ENCODE peak calls at places on chromosome 1, in ten cellular contexts. T is SK-N-MC, Y is kidney, D is epithelial cell of esophagus, J is aorta, Q is astrocyte of the spinal cord, G is HepG2, A is fibroblast of pulmonary artery, H is stomach, M is heart left ventricle. C is an unnamed sample.

GRCh38 chr1:35544976-35545375 is 12.2 kb downstream of the KIAA0319L start:
- DNase-seq in J (no peak), T (no peak), G (peak), M (no peak), H (no peak), D (peak), Q (no peak), A (peak), Y (no peak), C (peak)

GRCh38 chr1:220879090-220879508 is at the start of gene HLX:
- DNase-seq in J (peak), M (peak), Y (peak), D (peak), T (no peak), A (peak), H (peak), G (no peak), Q (peak), C (peak)

GRCh38 chr1:67294836-67295622 is 12.6 kb upstream of the IL12RB2 start:
- DNase-seq in A (no peak), T (no peak), H (no peak), G (no peak), Q (no peak), J (no peak), D (no peak), Y (no peak), M (no peak), C (no peak)

GRCh38 chr1:2451744-2452582 is 24.1 kb upstream of the PLCH2 start:
- DNase-seq in A (peak), Q (peak), D (peak), J (no peak), H (no peak), M (no peak), Y (no peak), T (no peak), G (peak), C (peak)

GRCh38 chr1:226674892-226675719 is 64.0 kb downstream of the ITPKB start:
- DNase-seq in M (peak), G (no peak), Q (no peak), H (peak), D (no peak), A (no peak), J (peak), Y (peak), T (peak), C (no peak)

GRCh38 chr1:67843746-67844145 is 10.5 kb upstream of the GNG12 start:
- DNase-seq in T (no peak), H (no peak), A (no peak), G (no peak), D (no peak), J (no peak), M (no peak), Y (no peak), Q (no peak), C (no peak)

GRCh38 chr1:37498872-37499617 is 15.5 kb downstream of the MEAF6 start:
- DNase-seq in Y (no peak), J (no peak), Q (peak), M (no peak), H (peak), A (peak), G (no peak), D (peak), T (no peak), C (peak)

GRCh38 chr1:51690285-51690961 is 73.5 kb downstream of the OSBPL9 start:
- DNase-seq in H (no peak), Y (no peak), Q (peak), T (no peak), J (no peak), D (peak), M (no peak), G (peak), A (peak), C (peak)

GRCh38 chr1:61079898-61080336 is 2.4 kb upstream of the NFIA start:
- DNase-seq in M (peak), Y (peak), G (peak), H (peak), A (peak), D (peak), T (peak), J (peak), Q (peak), C (peak)

GRCh38 chr1:146036241-146036989 is 14.9 kb upstream of the HJV start:
- DNase-seq in T (no peak), Y (no peak), H (no peak), M (no peak), J (no peak), G (peak), A (no peak), Q (peak), D (no peak), C (no peak)

GRCh38 chr1:153393926-153394325 is 3.1 kb upstream of the S100A8 start:
- DNase-seq in Q (no peak), M (no peak), A (no peak), H (no peak), Y (no peak), G (no peak), T (no peak), J (no peak), D (peak), C (no peak)

GRCh38 chr1:185741551-185741950 is 7.4 kb downstream of the HMCN1 start:
- DNase-seq in Y (no peak), A (peak), D (peak), J (no peak), T (no peak), Q (no peak), G (no peak), H (no peak), M (no peak), C (peak)

GRCh38 chr1:194931166-194931565 is 1677.1 kb downstream of the KCNT2 start:
- DNase-seq in G (no peak), T (no peak), M (no peak), H (no peak), J (no peak), A (no peak), Q (no peak), Y (no peak), D (no peak), C (peak)

GRCh38 chr1:117826551-117827078 is 102.8 kb downstream of the GDAP2 start:
- DNase-seq in A (peak), Y (peak), M (no peak), J (peak), D (peak), Q (peak), H (no peak), G (peak), T (no peak), C (peak)

GRCh38 chr1:159177273-159177907 is 6.0 kb downstream of the CADM3 start:
- DNase-seq in M (no peak), Q (peak), Y (no peak), H (peak), D (peak), A (peak), J (no peak), T (peak), G (peak), C (peak)

GRCh38 chr1:111214884-111215283 is 12.6 kb upstream of the CHI3L2 start:
- DNase-seq in Y (no peak), M (no peak), A (no peak), D (no peak), G (no peak), H (no peak), J (no peak), Q (no peak), T (no peak), C (no peak)

GRCh38 chr1:81208441-81208840 is 592.3 kb upstream of the ADGRL2 start:
- DNase-seq in Q (no peak), A (no peak), G (no peak), J (no peak), D (peak), H (no peak), M (peak), Y (no peak), T (no peak), C (no peak)

GRCh38 chr1:177219458-177220390 is 49.0 kb downstream of the BRINP2 start:
- DNase-seq in A (peak), T (no peak), J (no peak), M (no peak), Q (no peak), D (peak), G (no peak), Y (no peak), H (no peak), C (no peak)

GRCh38 chr1:206048582-206048981 is 4.4 kb upstream of the RHEX start:
- DNase-seq in T (no peak), G (peak), Q (no peak), J (peak), A (no peak), D (no peak), M (no peak), Y (no peak), H (peak), C (no peak)

GRCh38 chr1:183080406-183080805 is 57.2 kb downstream of the LAMC1 start:
- DNase-seq in Y (no peak), D (no peak), G (no peak), H (no peak), A (no peak), J (no peak), M (no peak), T (no peak), Q (peak), C (no peak)

GRCh38 chr1:152410599-152410998 is 3.5 kb downstream of the CRNN start:
- DNase-seq in Q (peak), Y (peak), M (no peak), T (no peak), H (no peak), D (no peak), G (no peak), J (no peak), A (no peak), C (no peak)

GRCh38 chr1:93577536-93578432 is 103.9 kb downstream of the BCAR3 start:
- DNase-seq in Y (no peak), H (no peak), T (no peak), D (no peak), A (no peak), M (no peak), G (no peak), J (no peak), Q (no peak), C (no peak)

GRCh38 chr1:108609483-108610066 is 49.7 kb downstream of the EEIG2 start:
- DNase-seq in Y (no peak), D (no peak), G (no peak), J (no peak), A (no peak), H (no peak), Q (no peak), M (no peak), T (no peak), C (no peak)

GRCh38 chr1:35560256-35561225 is 2.9 kb downstream of the NCDN start:
- DNase-seq in D (no peak), H (peak), J (peak), M (peak), Y (peak), A (no peak), Q (no peak), G (no peak), T (no peak), C (no peak)

GRCh38 chr1:197633447-197634039 is 141.7 kb downstream of the DENND1B start:
- DNase-seq in J (no peak), H (no peak), Q (no peak), M (no peak), A (no peak), T (no peak), D (no peak), Y (no peak), G (no peak), C (no peak)
- H3K4me3 ChIP-seq in J (no peak), H (no peak), Q (no peak), M (no peak), A (no peak), T (no peak), D (no peak), Y (no peak), G (no peak), C (no peak)

GRCh38 chr1:113949007-113949406 is 19.9 kb downstream of the HIPK1 start:
- DNase-seq in H (no peak), J (no peak), D (no peak), Q (no peak), M (no peak), G (no peak), Y (no peak), A (no peak), T (no peak), C (no peak)

GRCh38 chr1:113946112-113946511 is 17.0 kb downstream of the HIPK1 start:
- DNase-seq in T (no peak), D (no peak), Y (no peak), M (no peak), G (no peak), Q (no peak), A (no peak), H (no peak), J (no peak), C (no peak)

GRCh38 chr1:113945329-113945728 is 16.2 kb downstream of the HIPK1 start:
- DNase-seq in T (no peak), D (no peak), A (no peak), G (peak), Y (no peak), M (no peak), J (no peak), H (no peak), Q (no peak), C (no peak)

GRCh38 chr1:113946668-113947387 is 17.7 kb downstream of the HIPK1 start:
- DNase-seq in Y (no peak), T (no peak), Q (peak), J (no peak), D (no peak), H (no peak), A (no peak), M (no peak), G (peak), C (no peak)

GRCh38 chr1:113947388-113948107 is 18.4 kb downstream of the HIPK1 start:
- DNase-seq in M (no peak), A (no peak), D (no peak), Q (peak), Y (no peak), T (no peak), G (no peak), J (no peak), H (no peak), C (no peak)
- H3K4me3 ChIP-seq in M (no peak), A (no peak), D (no peak), Q (no peak), Y (peak), T (peak), G (no peak), J (no peak), H (peak), C (no peak)

GRCh38 chr1:115284209-115284608 is 53.8 kb downstream of the NGF start:
- DNase-seq in G (no peak), D (no peak), H (no peak), M (no peak), Y (no peak), J (no peak), Q (no peak), T (no peak), A (no peak), C (peak)
- H3K4me3 ChIP-seq in G (no peak), D (no peak), H (no peak), M (peak), Y (no peak), J (no peak), Q (no peak), T (no peak), A (no peak), C (no peak)

GRCh38 chr1:95021794-95022193 is 51.0 kb downstream of the ALG14 start:
- DNase-seq in Q (peak), D (no peak), M (no peak), G (no peak), A (peak), J (no peak), T (no peak), H (no peak), Y (no peak), C (peak)
- H3K4me3 ChIP-seq in Q (no peak), D (no peak), M (peak), G (no peak), A (peak), J (no peak), T (no peak), H (no peak), Y (peak), C (peak)

GRCh38 chr1:247326601-247327135 is 5.0 kb downstream of the ZNF496 start:
- DNase-seq in T (no peak), A (no peak), Y (no peak), G (no peak), J (no peak), M (no peak), D (no peak), H (no peak), Q (no peak), C (no peak)

GRCh38 chr1:247322437-247322836 is 9.2 kb downstream of the ZNF496 start:
- DNase-seq in M (no peak), A (peak), T (no peak), G (no peak), Q (no peak), Y (no peak), H (no peak), J (no peak), D (no peak), C (no peak)

GRCh38 chr1:247324913-247325312 is 6.8 kb downstream of the ZNF496 start:
- DNase-seq in T (no peak), Y (no peak), A (no peak), H (no peak), J (no peak), Q (no peak), M (no peak), G (peak), D (no peak), C (no peak)

GRCh38 chr1:247322849-247323586 is 8.6 kb downstream of the ZNF496 start:
- DNase-seq in Q (no peak), T (no peak), Y (no peak), M (no peak), G (no peak), J (no peak), A (no peak), H (no peak), D (no peak), C (no peak)

GRCh38 chr1:247324204-247324787 is 7.4 kb downstream of the ZNF496 start:
- DNase-seq in J (no peak), H (no peak), Q (no peak), G (peak), D (no peak), A (no peak), T (no peak), Y (no peak), M (no peak), C (no peak)
- H3K4me3 ChIP-seq in J (no peak), H (no peak), Q (no peak), G (no peak), D (no peak), A (no peak), T (no peak), Y (no peak), M (no peak), C (no peak)

GRCh38 chr1:209383422-209383821 is 200.1 kb upstream of the CAMK1G start:
- DNase-seq in T (no peak), A (no peak), H (no peak), J (no peak), Y (no peak), G (no peak), D (peak), M (no peak), Q (peak), C (peak)
- H3K4me3 ChIP-seq in T (no peak), A (no peak), H (no peak), J (no peak), Y (no peak), G (no peak), D (peak), M (no peak), Q (no peak), C (no peak)

GRCh38 chr1:69567847-69568434 is at the start of gene LRRC7:
- DNase-seq in G (no peak), A (no peak), Y (peak), D (peak), J (no peak), T (no peak), Q (no peak), H (no peak), M (peak), C (peak)

GRCh38 chr1:69572921-69573320 is 5.2 kb downstream of the LRRC7 start:
- DNase-seq in H (no peak), Q (no peak), J (no peak), M (no peak), T (no peak), A (no peak), Y (no peak), D (peak), G (no peak), C (no peak)

GRCh38 chr1:69568435-69569280 is 936 bp downstream of the LRRC7 start:
- DNase-seq in A (no peak), G (no peak), M (no peak), D (peak), T (no peak), Y (peak), J (no peak), H (no peak), Q (no peak), C (peak)

GRCh38 chr1:69569983-69570755 is 2.4 kb downstream of the LRRC7 start:
- DNase-seq in J (no peak), Y (no peak), Q (no peak), G (no peak), D (peak), A (peak), H (no peak), M (no peak), T (no peak), C (peak)

DNA sequence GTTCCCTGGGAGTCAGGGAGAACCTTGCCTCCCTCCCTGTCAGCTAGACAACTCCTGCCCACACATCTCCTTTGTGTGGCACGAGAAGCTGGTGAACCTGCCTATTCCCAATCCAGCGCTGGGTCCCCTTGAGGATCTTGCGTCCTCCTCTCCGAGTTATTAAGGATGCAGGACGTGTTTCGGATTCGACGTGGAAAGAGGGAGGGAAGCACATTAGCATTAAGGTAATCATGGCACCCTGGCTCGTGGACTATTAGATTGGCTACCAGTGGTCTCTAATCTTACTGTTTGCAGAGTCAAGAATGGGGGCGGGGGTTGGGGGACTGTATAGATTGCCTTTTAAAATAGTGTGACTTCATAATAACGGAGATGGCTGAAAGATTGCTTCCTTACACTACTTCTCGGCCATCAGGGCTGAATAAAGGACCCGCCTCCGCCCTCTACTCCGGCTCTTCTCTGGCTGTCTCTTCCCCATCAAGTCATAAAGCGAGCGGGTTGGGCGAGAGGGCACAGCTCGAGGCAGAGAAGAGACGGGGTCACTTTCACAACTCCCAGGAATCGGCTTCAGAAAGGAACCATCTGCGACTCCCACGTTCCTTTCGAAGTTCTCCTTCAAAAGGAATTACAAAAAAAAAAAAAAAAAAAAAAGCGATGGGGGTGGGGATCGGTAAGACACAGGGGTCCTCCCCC is 1.7 kb downstream of the LRRC7 start:
- DNase-seq in J (no peak), D (peak), H (no peak), Q (no peak), M (no peak), G (no peak), A (no peak), T (no peak), Y (peak), C (no peak)
- H3K4me3 ChIP-seq in J (no peak), D (peak), H (peak), Q (peak), M (peak), G (no peak), A (no peak), T (peak), Y (peak), C (peak)

DNA sequence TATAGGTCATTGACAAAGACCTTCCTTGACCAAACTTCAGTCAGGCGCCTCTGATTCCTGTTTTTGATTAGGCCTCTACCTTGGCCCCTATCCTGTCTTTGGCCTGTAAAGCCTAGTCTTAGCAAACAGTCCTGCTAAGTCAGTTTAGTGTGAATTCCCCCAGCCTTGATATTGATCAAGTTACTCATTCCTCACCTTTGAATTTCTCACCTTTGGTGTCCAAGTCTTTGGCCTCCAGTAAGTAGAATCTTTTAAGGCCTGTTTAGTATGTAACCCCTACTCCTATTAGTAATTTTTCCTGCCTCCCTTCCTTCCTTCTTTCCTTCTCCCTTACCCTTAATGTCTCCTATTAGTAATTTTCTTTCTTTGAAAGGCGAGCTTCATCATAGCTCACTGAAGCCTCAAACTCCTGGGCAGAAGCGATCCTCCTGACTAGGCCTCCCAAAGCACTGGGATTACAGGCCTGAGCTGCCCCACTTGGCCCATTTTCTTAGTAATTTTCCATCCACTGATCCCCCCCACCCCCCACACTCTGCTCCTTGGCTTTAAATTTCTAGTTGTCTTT is 13.0 kb upstream of the ZNF692 start:
- DNase-seq in T (no peak), M (no peak), A (no peak), G (no peak), J (no peak), D (no peak), Q (no peak), Y (no peak), H (no peak), C (no peak)
- H3K4me3 ChIP-seq in T (peak), M (no peak), A (peak), G (no peak), J (no peak), D (no peak), Q (peak), Y (no peak), H (no peak), C (no peak)

GRCh38 chr1:4416189-4416588 is 238.2 kb upstream of the AJAP1 start:
- DNase-seq in A (no peak), Q (no peak), J (no peak), T (no peak), Y (no peak), H (no peak), M (no peak), G (no peak), D (no peak), C (no peak)

GRCh38 chr1:4411862-4412261 is 242.5 kb upstream of the AJAP1 start:
- DNase-seq in A (no peak), Q (no peak), M (no peak), D (no peak), G (no peak), J (no peak), H (no peak), T (no peak), Y (no peak), C (no peak)

GRCh38 chr1:4415476-4415875 is 238.9 kb upstream of the AJAP1 start:
- DNase-seq in A (no peak), J (no peak), M (no peak), Y (no peak), H (no peak), T (no peak), G (no peak), D (no peak), Q (no peak), C (no peak)
- H3K4me3 ChIP-seq in A (no peak), J (no peak), M (no peak), Y (no peak), H (no peak), T (no peak), G (no peak), D (no peak), Q (no peak), C (no peak)

C was measured in foreskin fibroblast.